ENCODE peak calls at places on chromosomes 12 and 14, in eight cellular contexts. One of them, this sample, is unnamed.

GRCh38 chr12:113547157-113547556 is 75.5 kb upstream of the LHX5 start:
- DNase-seq in AG10803: no peak
- DNase-seq in left ventricle myocardium inferior: no peak
- DNase-seq in CD4-positive, alpha-beta T cell: no peak
- DNase-seq in RWPE1: no peak
- DNase-seq in MCF 10A: no peak
- DNase-seq in astrocyte: no peak
- DNase-seq in B cell: no peak
- DNase-seq in this sample: no peak

GRCh38 chr12:50402270-50403000 is 1.8 kb downstream of the LARP4 start:
- DNase-seq in AG10803: no peak
- DNase-seq in left ventricle myocardium inferior: no peak
- DNase-seq in CD4-positive, alpha-beta T cell: no peak
- DNase-seq in RWPE1: no peak
- DNase-seq in MCF 10A: no peak
- DNase-seq in astrocyte: no peak
- DNase-seq in B cell: no peak
- DNase-seq in this sample: no peak

GRCh38 chr14:22549981-22550670 is 38.9 kb downstream of the DAD1 start:
- DNase-seq in AG10803: no peak
- DNase-seq in left ventricle myocardium inferior: no peak
- DNase-seq in CD4-positive, alpha-beta T cell: no peak
- DNase-seq in RWPE1: no peak
- DNase-seq in MCF 10A: no peak
- DNase-seq in astrocyte: peak
- DNase-seq in B cell: no peak
- DNase-seq in this sample: no peak

GRCh38 chr14:35401422-35401729 is 3.2 kb downstream of the NFKBIA start:
- DNase-seq in AG10803: no peak
- DNase-seq in left ventricle myocardium inferior: no peak
- DNase-seq in CD4-positive, alpha-beta T cell: no peak
- DNase-seq in RWPE1: no peak
- DNase-seq in MCF 10A: no peak
- DNase-seq in astrocyte: no peak
- DNase-seq in B cell: no peak
- DNase-seq in this sample: no peak

GRCh38 chr14:54310151-54310851 is 86.5 kb upstream of the CDKN3 start:
- DNase-seq in AG10803: no peak
- DNase-seq in left ventricle myocardium inferior: no peak
- DNase-seq in CD4-positive, alpha-beta T cell: no peak
- DNase-seq in RWPE1: no peak
- DNase-seq in MCF 10A: peak
- DNase-seq in astrocyte: no peak
- DNase-seq in B cell: no peak
- DNase-seq in this sample: no peak

GRCh38 chr12:100279159-100279558 is 12.2 kb downstream of the SCYL2 start:
- DNase-seq in AG10803: no peak
- DNase-seq in left ventricle myocardium inferior: no peak
- DNase-seq in CD4-positive, alpha-beta T cell: no peak
- DNase-seq in RWPE1: no peak
- DNase-seq in MCF 10A: no peak
- DNase-seq in astrocyte: no peak
- DNase-seq in B cell: no peak
- DNase-seq in this sample: no peak

GRCh38 chr12:42039146-42039545 is 105.5 kb downstream of the GXYLT1 start:
- DNase-seq in AG10803: peak
- DNase-seq in left ventricle myocardium inferior: no peak
- DNase-seq in CD4-positive, alpha-beta T cell: no peak
- DNase-seq in RWPE1: peak
- DNase-seq in MCF 10A: peak
- DNase-seq in astrocyte: peak
- DNase-seq in B cell: no peak
- DNase-seq in this sample: no peak

GRCh38 chr12:53751336-53752191 is at the start of gene CISTR:
- DNase-seq in AG10803: no peak
- DNase-seq in left ventricle myocardium inferior: no peak
- DNase-seq in CD4-positive, alpha-beta T cell: no peak
- DNase-seq in RWPE1: no peak
- DNase-seq in MCF 10A: no peak
- DNase-seq in astrocyte: no peak
- DNase-seq in B cell: peak
- DNase-seq in this sample: no peak

GRCh38 chr12:52527121-52527800 is 7.1 kb upstream of the KRT5 start:
- DNase-seq in AG10803: no peak
- DNase-seq in left ventricle myocardium inferior: no peak
- DNase-seq in CD4-positive, alpha-beta T cell: no peak
- DNase-seq in RWPE1: no peak
- DNase-seq in MCF 10A: no peak
- DNase-seq in astrocyte: no peak
- DNase-seq in B cell: no peak
- DNase-seq in this sample: no peak

GRCh38 chr14:95314609-95315008 is 5.1 kb downstream of the CLMN start:
- DNase-seq in AG10803: no peak
- DNase-seq in left ventricle myocardium inferior: no peak
- DNase-seq in CD4-positive, alpha-beta T cell: no peak
- DNase-seq in RWPE1: peak
- DNase-seq in MCF 10A: peak
- DNase-seq in astrocyte: no peak
- DNase-seq in B cell: no peak
- DNase-seq in this sample: no peak

GRCh38 chr14:79842270-79842669 is 369.0 kb downstream of the DIO2 start:
- DNase-seq in AG10803: peak
- DNase-seq in left ventricle myocardium inferior: peak
- DNase-seq in CD4-positive, alpha-beta T cell: no peak
- DNase-seq in RWPE1: no peak
- DNase-seq in MCF 10A: peak
- DNase-seq in astrocyte: peak
- DNase-seq in B cell: no peak
- DNase-seq in this sample: no peak

DNA sequence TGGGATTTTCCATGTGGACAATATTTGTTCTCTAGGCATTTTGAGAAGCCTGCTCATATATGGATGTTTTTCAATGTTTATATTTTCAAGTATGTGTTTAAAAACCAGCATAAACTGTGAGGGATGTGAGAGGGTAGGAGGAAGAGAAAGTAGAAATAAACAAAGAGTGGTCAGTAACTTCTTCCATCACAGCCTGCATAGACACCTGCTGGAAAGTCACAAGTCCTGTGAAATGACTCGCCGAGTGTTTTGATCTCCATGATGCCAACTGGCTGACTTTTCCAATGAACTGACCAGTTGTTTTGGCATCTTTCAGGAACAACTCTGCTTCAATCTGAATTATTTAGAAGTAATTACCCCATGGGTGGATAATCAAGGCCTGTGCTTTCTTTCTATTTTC is 221.2 kb downstream of the ASCL1 start:
- DNase-seq in AG10803: no peak
- DNase-seq in left ventricle myocardium inferior: no peak
- DNase-seq in CD4-positive, alpha-beta T cell: no peak
- DNase-seq in RWPE1: no peak
- DNase-seq in MCF 10A: no peak
- DNase-seq in astrocyte: no peak
- DNase-seq in B cell: no peak
- DNase-seq in this sample: no peak
- TF ChIP-seq CTCF in AG10803: no peak
- TF ChIP-seq CTCF in left ventricle myocardium inferior: no peak
- TF ChIP-seq CTCF in CD4-positive, alpha-beta T cell: no peak
- TF ChIP-seq CTCF in RWPE1: no peak
- TF ChIP-seq CTCF in MCF 10A: no peak
- TF ChIP-seq CTCF in astrocyte: no peak
- TF ChIP-seq CTCF in B cell: no peak
- TF ChIP-seq CTCF in this sample: no peak

DNA sequence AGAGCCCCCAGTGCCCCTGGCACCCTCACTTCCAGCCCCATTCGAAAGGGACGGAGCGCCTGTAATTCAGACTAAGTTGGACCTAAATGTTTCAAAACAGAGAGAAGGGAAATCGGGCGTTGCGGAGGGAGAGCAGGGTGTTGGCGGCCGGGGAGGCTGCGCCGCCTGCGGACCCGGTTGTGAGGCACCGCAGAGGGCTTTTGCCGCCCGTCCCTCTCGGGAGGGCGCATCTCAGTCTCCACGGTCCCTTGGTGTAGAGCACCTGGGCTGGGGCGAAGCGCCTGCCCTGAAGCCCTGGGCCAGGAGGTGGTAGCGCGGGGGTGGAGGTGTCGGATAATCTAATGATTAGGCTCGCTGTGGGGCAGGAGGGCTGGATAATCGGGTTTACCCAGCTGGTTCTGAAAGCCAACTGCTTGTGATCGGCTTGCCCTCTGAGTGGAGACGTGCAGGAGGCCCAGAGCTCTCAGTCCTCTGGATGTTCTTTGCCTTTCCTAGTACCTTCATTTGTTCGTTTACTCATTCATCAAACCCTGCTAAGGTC is 884 bp downstream of the DAAM1 start:
- DNase-seq in AG10803: no peak
- DNase-seq in left ventricle myocardium inferior: no peak
- DNase-seq in CD4-positive, alpha-beta T cell: peak
- DNase-seq in RWPE1: peak
- DNase-seq in MCF 10A: peak
- DNase-seq in astrocyte: peak
- DNase-seq in B cell: peak
- DNase-seq in this sample: no peak
- TF ChIP-seq CTCF in AG10803: peak
- TF ChIP-seq CTCF in left ventricle myocardium inferior: no peak
- TF ChIP-seq CTCF in CD4-positive, alpha-beta T cell: no peak
- TF ChIP-seq CTCF in RWPE1: no peak
- TF ChIP-seq CTCF in MCF 10A: no peak
- TF ChIP-seq CTCF in astrocyte: no peak
- TF ChIP-seq CTCF in B cell: no peak
- TF ChIP-seq CTCF in this sample: peak

DNA sequence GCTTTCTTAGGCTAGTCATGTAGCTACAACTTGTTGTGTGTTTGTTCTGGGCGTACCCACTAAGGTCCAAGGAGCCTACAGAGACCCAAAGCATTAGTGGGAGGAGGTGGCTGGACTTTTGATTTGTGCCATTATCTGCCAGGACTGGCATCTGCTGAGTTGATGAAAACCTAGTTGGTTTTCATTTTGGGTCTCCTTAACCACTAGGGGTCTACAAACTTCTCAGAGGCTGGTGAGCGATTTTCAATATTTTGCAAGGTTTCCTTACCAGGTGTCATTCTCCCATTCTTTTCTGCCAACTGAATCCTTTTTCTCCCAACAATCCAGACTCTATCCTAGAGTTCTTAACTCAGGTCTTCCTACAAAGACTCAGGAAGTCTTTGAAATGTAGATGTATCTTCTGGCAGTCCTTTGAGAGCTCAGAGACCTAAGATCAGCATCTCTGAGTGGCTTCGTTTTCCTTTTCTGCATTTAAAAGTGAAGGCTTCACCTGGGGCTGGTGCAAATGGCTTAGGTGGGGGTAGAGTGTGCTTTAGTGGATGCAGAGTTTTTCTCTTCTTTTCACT is 150.0 kb upstream of the RMST start:
- DNase-seq in AG10803: no peak
- DNase-seq in left ventricle myocardium inferior: no peak
- DNase-seq in CD4-positive, alpha-beta T cell: no peak
- DNase-seq in RWPE1: no peak
- DNase-seq in MCF 10A: no peak
- DNase-seq in astrocyte: no peak
- DNase-seq in B cell: no peak
- DNase-seq in this sample: no peak
- TF ChIP-seq CTCF in AG10803: no peak
- TF ChIP-seq CTCF in left ventricle myocardium inferior: no peak
- TF ChIP-seq CTCF in CD4-positive, alpha-beta T cell: no peak
- TF ChIP-seq CTCF in RWPE1: no peak
- TF ChIP-seq CTCF in MCF 10A: no peak
- TF ChIP-seq CTCF in astrocyte: no peak
- TF ChIP-seq CTCF in B cell: no peak
- TF ChIP-seq CTCF in this sample: no peak

GRCh38 chr12:57479376-57480115 is at the start of gene ARHGAP9:
- DNase-seq in AG10803: no peak
- DNase-seq in left ventricle myocardium inferior: no peak
- DNase-seq in CD4-positive, alpha-beta T cell: no peak
- DNase-seq in RWPE1: no peak
- DNase-seq in MCF 10A: no peak
- DNase-seq in astrocyte: no peak
- DNase-seq in B cell: peak
- DNase-seq in this sample: no peak

GRCh38 chr12:57476993-57477709 is 2.5 kb downstream of the ARHGAP9 start:
- DNase-seq in AG10803: no peak
- DNase-seq in left ventricle myocardium inferior: no peak
- DNase-seq in CD4-positive, alpha-beta T cell: no peak
- DNase-seq in RWPE1: no peak
- DNase-seq in MCF 10A: no peak
- DNase-seq in astrocyte: no peak
- DNase-seq in B cell: no peak
- DNase-seq in this sample: no peak

GRCh38 chr12:57476162-57476992 is 3.3 kb downstream of the ARHGAP9 start:
- DNase-seq in AG10803: no peak
- DNase-seq in left ventricle myocardium inferior: no peak
- DNase-seq in CD4-positive, alpha-beta T cell: peak
- DNase-seq in RWPE1: no peak
- DNase-seq in MCF 10A: no peak
- DNase-seq in astrocyte: no peak
- DNase-seq in B cell: peak
- DNase-seq in this sample: no peak

GRCh38 chr12:57477710-57478681 is 1.7 kb downstream of the ARHGAP9 start:
- DNase-seq in AG10803: no peak
- DNase-seq in left ventricle myocardium inferior: no peak
- DNase-seq in CD4-positive, alpha-beta T cell: peak
- DNase-seq in RWPE1: no peak
- DNase-seq in MCF 10A: peak
- DNase-seq in astrocyte: peak
- DNase-seq in B cell: peak
- DNase-seq in this sample: no peak

DNA sequence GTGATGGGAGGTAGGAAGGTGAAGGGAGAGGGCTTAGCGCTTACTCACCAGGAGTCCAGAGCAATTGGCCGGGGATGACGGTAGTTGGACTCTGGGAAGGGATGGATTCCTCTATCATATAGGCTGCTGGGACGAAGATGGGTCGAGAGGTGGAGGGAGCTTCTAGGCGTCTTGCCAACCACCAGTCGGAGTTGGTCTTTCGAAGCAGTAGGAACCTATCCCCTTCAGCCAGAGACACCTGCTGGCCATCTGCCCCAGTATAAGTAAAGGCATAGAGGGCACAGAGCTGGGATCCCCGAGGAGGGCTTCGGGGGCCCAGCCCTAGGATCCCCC is 657 bp downstream of the ARHGAP9 start:
- DNase-seq in AG10803: no peak
- DNase-seq in left ventricle myocardium inferior: no peak
- DNase-seq in CD4-positive, alpha-beta T cell: no peak
- DNase-seq in RWPE1: no peak
- DNase-seq in MCF 10A: no peak
- DNase-seq in astrocyte: no peak
- DNase-seq in B cell: no peak
- DNase-seq in this sample: no peak
- TF ChIP-seq CTCF in AG10803: no peak
- TF ChIP-seq CTCF in left ventricle myocardium inferior: no peak
- TF ChIP-seq CTCF in CD4-positive, alpha-beta T cell: no peak
- TF ChIP-seq CTCF in RWPE1: no peak
- TF ChIP-seq CTCF in MCF 10A: no peak
- TF ChIP-seq CTCF in astrocyte: no peak
- TF ChIP-seq CTCF in B cell: no peak
- TF ChIP-seq CTCF in this sample: no peak